ENCODE peak calls at places on chromosomes 5 and 9, in nine cellular contexts. One of them, this sample, is unnamed.

GRCh38 chr9:91714874-91715615 is 235.0 kb downstream of the ROR2 start:
- DNase-seq in Peyer's patch: no peak
- DNase-seq in CD8-positive, alpha-beta memory T cell: no peak
- DNase-seq in cardiac muscle cell: no peak
- DNase-seq in breast epithelium: no peak
- DNase-seq in body of pancreas: no peak
- DNase-seq in psoas muscle: no peak
- DNase-seq in CD4-positive, alpha-beta T cell: no peak
- DNase-seq in uterus: no peak
- DNase-seq in this sample: no peak

GRCh38 chr9:119278138-119278537 is 91.1 kb downstream of the BRINP1 start:
- DNase-seq in Peyer's patch: no peak
- DNase-seq in CD8-positive, alpha-beta memory T cell: no peak
- DNase-seq in cardiac muscle cell: no peak
- DNase-seq in breast epithelium: no peak
- DNase-seq in body of pancreas: no peak
- DNase-seq in psoas muscle: no peak
- DNase-seq in CD4-positive, alpha-beta T cell: no peak
- DNase-seq in uterus: no peak
- DNase-seq in this sample: no peak

GRCh38 chr5:139967353-139967752 is 75.7 kb downstream of the NRG2 start:
- DNase-seq in Peyer's patch: no peak
- DNase-seq in CD8-positive, alpha-beta memory T cell: no peak
- DNase-seq in cardiac muscle cell: no peak
- DNase-seq in breast epithelium: no peak
- DNase-seq in body of pancreas: no peak
- DNase-seq in psoas muscle: no peak
- DNase-seq in CD4-positive, alpha-beta T cell: no peak
- DNase-seq in uterus: no peak
- DNase-seq in this sample: no peak

GRCh38 chr9:35367451-35367850 is 122.5 kb upstream of the RUSC2 start:
- DNase-seq in Peyer's patch: no peak
- DNase-seq in CD8-positive, alpha-beta memory T cell: no peak
- DNase-seq in cardiac muscle cell: no peak
- DNase-seq in breast epithelium: no peak
- DNase-seq in body of pancreas: no peak
- DNase-seq in psoas muscle: no peak
- DNase-seq in CD4-positive, alpha-beta T cell: no peak
- DNase-seq in uterus: no peak
- DNase-seq in this sample: no peak

GRCh38 chr5:168174376-168174775 is 117.1 kb upstream of the WWC1 start:
- DNase-seq in Peyer's patch: no peak
- DNase-seq in CD8-positive, alpha-beta memory T cell: no peak
- DNase-seq in cardiac muscle cell: no peak
- DNase-seq in breast epithelium: no peak
- DNase-seq in body of pancreas: no peak
- DNase-seq in psoas muscle: no peak
- DNase-seq in CD4-positive, alpha-beta T cell: no peak
- DNase-seq in uterus: no peak
- DNase-seq in this sample: no peak

GRCh38 chr5:57442080-57442839 is 40.4 kb downstream of the ACTBL2 start:
- DNase-seq in Peyer's patch: no peak
- DNase-seq in CD8-positive, alpha-beta memory T cell: no peak
- DNase-seq in cardiac muscle cell: no peak
- DNase-seq in breast epithelium: no peak
- DNase-seq in body of pancreas: no peak
- DNase-seq in psoas muscle: no peak
- DNase-seq in CD4-positive, alpha-beta T cell: no peak
- DNase-seq in uterus: no peak
- DNase-seq in this sample: no peak

GRCh38 chr5:25823330-25823873 is 1178.6 kb upstream of the CDH10 start:
- DNase-seq in Peyer's patch: no peak
- DNase-seq in CD8-positive, alpha-beta memory T cell: no peak
- DNase-seq in cardiac muscle cell: no peak
- DNase-seq in breast epithelium: no peak
- DNase-seq in body of pancreas: no peak
- DNase-seq in psoas muscle: no peak
- DNase-seq in CD4-positive, alpha-beta T cell: no peak
- DNase-seq in uterus: no peak
- DNase-seq in this sample: no peak

GRCh38 chr9:122222741-122223140 is 6.0 kb downstream of the LHX6 start:
- DNase-seq in Peyer's patch: no peak
- DNase-seq in CD8-positive, alpha-beta memory T cell: no peak
- DNase-seq in cardiac muscle cell: no peak
- DNase-seq in breast epithelium: no peak
- DNase-seq in body of pancreas: no peak
- DNase-seq in psoas muscle: no peak
- DNase-seq in CD4-positive, alpha-beta T cell: no peak
- DNase-seq in uterus: no peak
- DNase-seq in this sample: no peak

GRCh38 chr5:80961376-80962281 is 1.5 kb downstream of the RASGRF2 start:
- DNase-seq in Peyer's patch: no peak
- DNase-seq in CD8-positive, alpha-beta memory T cell: peak; percentile 18
- DNase-seq in cardiac muscle cell: peak; percentile 3
- DNase-seq in breast epithelium: no peak
- DNase-seq in body of pancreas: no peak
- DNase-seq in psoas muscle: no peak
- DNase-seq in CD4-positive, alpha-beta T cell: no peak
- DNase-seq in uterus: no peak
- DNase-seq in this sample: no peak

GRCh38 chr5:117454716-117455212 is 880.1 kb upstream of the SEMA6A start:
- DNase-seq in Peyer's patch: peak; percentile 18
- DNase-seq in CD8-positive, alpha-beta memory T cell: peak; percentile 2
- DNase-seq in cardiac muscle cell: peak; percentile 21
- DNase-seq in breast epithelium: peak; percentile 51
- DNase-seq in body of pancreas: peak; percentile 77
- DNase-seq in psoas muscle: peak; percentile 18
- DNase-seq in CD4-positive, alpha-beta T cell: peak; percentile 23
- DNase-seq in uterus: peak; percentile 22
- DNase-seq in this sample: no peak

GRCh38 chr5:141298376-141298775 is 5.5 kb downstream of the SLC25A2 start:
- DNase-seq in Peyer's patch: no peak
- DNase-seq in CD8-positive, alpha-beta memory T cell: no peak
- DNase-seq in cardiac muscle cell: no peak
- DNase-seq in breast epithelium: no peak
- DNase-seq in body of pancreas: no peak
- DNase-seq in psoas muscle: no peak
- DNase-seq in CD4-positive, alpha-beta T cell: no peak
- DNase-seq in uterus: no peak
- DNase-seq in this sample: no peak

GRCh38 chr5:141306630-141307029 is 2.8 kb upstream of the SLC25A2 start:
- DNase-seq in Peyer's patch: no peak
- DNase-seq in CD8-positive, alpha-beta memory T cell: no peak
- DNase-seq in cardiac muscle cell: no peak
- DNase-seq in breast epithelium: no peak
- DNase-seq in body of pancreas: no peak
- DNase-seq in psoas muscle: no peak
- DNase-seq in CD4-positive, alpha-beta T cell: no peak
- DNase-seq in uterus: no peak
- DNase-seq in this sample: no peak

DNA sequence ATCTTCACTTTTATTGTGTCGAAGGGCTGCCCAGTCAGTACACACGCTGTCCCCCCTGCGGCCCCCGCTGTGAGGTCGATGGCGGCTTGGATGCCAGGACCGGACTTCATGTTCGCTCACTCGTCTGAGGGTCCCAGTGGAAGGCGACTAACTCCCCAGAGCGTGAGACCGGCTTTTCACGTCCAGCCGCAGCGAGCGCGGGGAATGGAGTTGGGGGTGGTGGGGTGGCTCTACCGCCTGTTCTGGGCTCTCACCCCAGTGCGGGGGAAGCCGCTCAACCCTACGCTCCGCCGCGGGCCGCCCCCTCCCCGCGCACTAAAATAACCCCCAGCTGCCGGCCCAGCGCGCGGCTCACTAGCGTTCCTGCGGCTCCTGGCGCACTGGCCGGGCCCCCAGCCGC is at the start of gene SLC25A2:
- DNase-seq in Peyer's patch: no peak
- DNase-seq in CD8-positive, alpha-beta memory T cell: no peak
- DNase-seq in cardiac muscle cell: no peak
- DNase-seq in breast epithelium: no peak
- DNase-seq in body of pancreas: no peak
- DNase-seq in psoas muscle: no peak
- DNase-seq in CD4-positive, alpha-beta T cell: no peak
- DNase-seq in uterus: no peak
- DNase-seq in this sample: no peak
- H3K9me3 ChIP-seq in Peyer's patch: no peaks in the 10 kb centered on the region
- H3K9me3 ChIP-seq in CD8-positive, alpha-beta memory T cell: peaks cover 38% of the 10 kb centered on the region
- H3K9me3 ChIP-seq in cardiac muscle cell: no peaks in the 10 kb centered on the region
- H3K9me3 ChIP-seq in breast epithelium: peaks cover 96% of the 10 kb centered on the region
- H3K9me3 ChIP-seq in body of pancreas: no peaks in the 10 kb centered on the region
- H3K9me3 ChIP-seq in psoas muscle: peaks cover 54% of the 10 kb centered on the region
- H3K9me3 ChIP-seq in CD4-positive, alpha-beta T cell: peaks cover 83% of the 10 kb centered on the region
- H3K9me3 ChIP-seq in uterus: peaks cover 79% of the 10 kb centered on the region
- H3K9me3 ChIP-seq in this sample: peaks cover 18% of the 10 kb centered on the region

GRCh38 chr9:75539558-75539957 is 350.9 kb upstream of the PCSK5 start:
- DNase-seq in Peyer's patch: no peak
- DNase-seq in CD8-positive, alpha-beta memory T cell: no peak
- DNase-seq in cardiac muscle cell: no peak
- DNase-seq in breast epithelium: no peak
- DNase-seq in body of pancreas: no peak
- DNase-seq in psoas muscle: no peak
- DNase-seq in CD4-positive, alpha-beta T cell: no peak
- DNase-seq in uterus: no peak
- DNase-seq in this sample: no peak
- H3K9me3 ChIP-seq in Peyer's patch: no peaks in the 10 kb centered on the region
- H3K9me3 ChIP-seq in CD8-positive, alpha-beta memory T cell: no peaks in the 10 kb centered on the region
- H3K9me3 ChIP-seq in cardiac muscle cell: no peaks in the 10 kb centered on the region
- H3K9me3 ChIP-seq in breast epithelium: no peaks in the 10 kb centered on the region
- H3K9me3 ChIP-seq in body of pancreas: no peaks in the 10 kb centered on the region
- H3K9me3 ChIP-seq in psoas muscle: no peaks in the 10 kb centered on the region
- H3K9me3 ChIP-seq in CD4-positive, alpha-beta T cell: no peaks in the 10 kb centered on the region
- H3K9me3 ChIP-seq in uterus: no peaks in the 10 kb centered on the region
- H3K9me3 ChIP-seq in this sample: no peaks in the 10 kb centered on the region

GRCh38 chr5:178797101-178797521 is 62.6 kb upstream of the ZNF354B start:
- DNase-seq in Peyer's patch: no peak
- DNase-seq in CD8-positive, alpha-beta memory T cell: no peak
- DNase-seq in cardiac muscle cell: no peak
- DNase-seq in breast epithelium: no peak
- DNase-seq in body of pancreas: no peak
- DNase-seq in psoas muscle: no peak
- DNase-seq in CD4-positive, alpha-beta T cell: no peak
- DNase-seq in uterus: no peak
- DNase-seq in this sample: no peak
- H3K9me3 ChIP-seq in Peyer's patch: no peaks in the 10 kb centered on the region
- H3K9me3 ChIP-seq in CD8-positive, alpha-beta memory T cell: no peaks in the 10 kb centered on the region
- H3K9me3 ChIP-seq in cardiac muscle cell: no peaks in the 10 kb centered on the region
- H3K9me3 ChIP-seq in breast epithelium: no peaks in the 10 kb centered on the region
- H3K9me3 ChIP-seq in body of pancreas: no peaks in the 10 kb centered on the region
- H3K9me3 ChIP-seq in psoas muscle: no peaks in the 10 kb centered on the region
- H3K9me3 ChIP-seq in CD4-positive, alpha-beta T cell: no peaks in the 10 kb centered on the region
- H3K9me3 ChIP-seq in uterus: no peaks in the 10 kb centered on the region
- H3K9me3 ChIP-seq in this sample: no peaks in the 10 kb centered on the region

DNA sequence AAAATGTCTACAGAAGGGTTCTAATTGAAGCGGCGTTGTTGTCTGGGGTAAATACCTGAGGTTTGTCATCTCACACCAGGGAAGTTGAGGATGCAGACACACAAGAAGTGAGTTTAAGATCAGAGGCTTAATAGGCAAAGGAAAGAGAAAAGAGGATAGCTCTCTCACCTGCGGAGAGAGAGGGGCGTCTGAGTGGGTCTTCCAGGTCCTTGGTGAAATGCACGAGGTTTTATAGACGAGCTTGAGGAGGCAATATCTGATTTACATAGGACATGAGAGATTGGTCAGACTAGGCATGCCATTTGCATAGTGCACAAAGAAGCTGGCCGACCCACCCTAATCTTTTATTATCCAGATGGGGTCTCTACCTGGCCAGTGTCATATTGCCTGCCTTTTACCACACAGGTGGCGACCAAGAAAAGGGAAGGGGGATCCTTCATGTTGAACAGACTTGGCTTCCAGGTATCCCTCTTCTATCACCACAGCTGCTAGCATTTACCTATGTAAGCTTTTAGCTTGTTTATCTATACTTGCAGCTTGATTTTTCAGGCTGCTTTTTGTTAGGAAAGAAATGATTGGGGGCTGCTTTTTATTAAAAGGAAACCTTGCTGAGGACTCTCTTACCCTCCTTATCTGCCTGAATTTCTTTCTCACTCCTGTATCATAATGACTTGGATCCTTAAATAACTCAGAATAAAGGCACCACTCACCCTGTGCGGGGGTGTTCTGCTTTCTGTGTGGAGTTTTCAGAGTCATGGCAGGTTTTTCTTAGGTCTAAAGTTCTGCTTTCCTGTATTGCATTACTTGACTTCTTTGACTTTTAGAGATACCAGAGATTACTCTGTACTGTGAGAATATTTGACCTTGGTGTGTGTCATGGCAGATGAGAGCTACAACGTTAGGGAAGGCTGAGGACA is 9.4 kb upstream of the GLT6D1 start:
- DNase-seq in Peyer's patch: no peak
- DNase-seq in CD8-positive, alpha-beta memory T cell: no peak
- DNase-seq in cardiac muscle cell: no peak
- DNase-seq in breast epithelium: no peak
- DNase-seq in body of pancreas: no peak
- DNase-seq in psoas muscle: no peak
- DNase-seq in CD4-positive, alpha-beta T cell: no peak
- DNase-seq in uterus: no peak
- DNase-seq in this sample: no peak
- H3K9me3 ChIP-seq in Peyer's patch: no peaks in the 10 kb centered on the region
- H3K9me3 ChIP-seq in CD8-positive, alpha-beta memory T cell: peaks cover 5% of the 10 kb centered on the region
- H3K9me3 ChIP-seq in cardiac muscle cell: no peaks in the 10 kb centered on the region
- H3K9me3 ChIP-seq in breast epithelium: peaks cover 26% of the 10 kb centered on the region
- H3K9me3 ChIP-seq in body of pancreas: no peaks in the 10 kb centered on the region
- H3K9me3 ChIP-seq in psoas muscle: peaks cover 15% of the 10 kb centered on the region
- H3K9me3 ChIP-seq in CD4-positive, alpha-beta T cell: peaks cover 38% of the 10 kb centered on the region
- H3K9me3 ChIP-seq in uterus: peaks cover 7% of the 10 kb centered on the region
- H3K9me3 ChIP-seq in this sample: peaks cover 13% of the 10 kb centered on the region

DNA sequence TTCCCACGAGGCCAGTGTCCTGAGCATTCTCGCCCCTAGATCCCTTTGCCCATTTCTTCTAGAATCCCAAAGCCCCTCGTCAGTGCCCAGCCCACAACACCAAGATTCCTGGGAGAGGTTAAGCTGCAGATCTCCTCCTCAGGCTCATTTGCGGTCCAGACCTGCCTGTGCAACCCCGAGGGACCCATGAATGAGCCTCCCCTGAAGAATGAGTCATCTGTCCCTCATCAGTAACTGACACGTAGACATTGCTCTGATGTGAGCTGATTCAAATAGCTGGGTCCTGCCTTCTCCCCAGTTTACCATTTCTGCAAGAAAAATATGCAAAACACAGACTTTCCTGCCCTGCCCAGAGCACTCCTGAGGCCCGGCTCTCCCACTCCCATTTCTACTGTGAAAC is 92.8 kb downstream of the ADCY2 start:
- DNase-seq in Peyer's patch: no peak
- DNase-seq in CD8-positive, alpha-beta memory T cell: no peak
- DNase-seq in cardiac muscle cell: no peak
- DNase-seq in breast epithelium: no peak
- DNase-seq in body of pancreas: no peak
- DNase-seq in psoas muscle: no peak
- DNase-seq in CD4-positive, alpha-beta T cell: no peak
- DNase-seq in uterus: no peak
- DNase-seq in this sample: no peak
- H3K9me3 ChIP-seq in Peyer's patch: no peaks in the 10 kb centered on the region
- H3K9me3 ChIP-seq in CD8-positive, alpha-beta memory T cell: no peaks in the 10 kb centered on the region
- H3K9me3 ChIP-seq in cardiac muscle cell: no peaks in the 10 kb centered on the region
- H3K9me3 ChIP-seq in breast epithelium: no peaks in the 10 kb centered on the region
- H3K9me3 ChIP-seq in body of pancreas: no peaks in the 10 kb centered on the region
- H3K9me3 ChIP-seq in psoas muscle: no peaks in the 10 kb centered on the region
- H3K9me3 ChIP-seq in CD4-positive, alpha-beta T cell: no peaks in the 10 kb centered on the region
- H3K9me3 ChIP-seq in uterus: no peaks in the 10 kb centered on the region
- H3K9me3 ChIP-seq in this sample: no peaks in the 10 kb centered on the region

This sample was measured in T-helper 17 cell.